ENCODE peak calls at places on chromosome 16, in five cellular contexts. B, U, Y, J and V are unnamed samples.

GRCh38 chr16:73226675-73227074 is 178.7 kb upstream of the ZFHX3 start:
- DNase-seq in B (no peak), U (no peak), Y (no peak), J (no peak), V (no peak)

GRCh38 chr16:15855704-15856003 is 1.2 kb downstream of the MYH11 start:
- DNase-seq in B (no peak), U (no peak), Y (no peak), J (no peak), V (no peak)

GRCh38 chr16:79690159-79690558 is 89.6 kb upstream of the MAF start:
- DNase-seq in B (no peak), U (no peak), Y (no peak), J (no peak), V (no peak)

GRCh38 chr16:19636436-19637267 is 81.1 kb downstream of the VPS35L start:
- DNase-seq in B (no peak), U (no peak), Y (no peak), J (no peak), V (no peak)

GRCh38 chr16:89308391-89309333 is 91.2 kb downstream of the ZNF778 start:
- DNase-seq in B (peak; percentile 59), U (peak; percentile 57), Y (peak; percentile 56), J (no peak), V (no peak)

GRCh38 chr16:84065536-84066132 is 23.0 kb upstream of the SLC38A8 start:
- DNase-seq in B (peak; percentile 14), U (peak; percentile 56), Y (peak; percentile 73), J (peak; percentile 69), V (peak; percentile 74)

GRCh38 chr16:46638947-46639925 is 18.1 kb upstream of the SHCBP1 start:
- DNase-seq in B (no peak), U (no peak), Y (no peak), J (peak; percentile 16), V (no peak)

GRCh38 chr16:26598061-26598460 is 468.7 kb upstream of the C16orf82 start:
- DNase-seq in B (peak; percentile 12), U (no peak), Y (no peak), J (no peak), V (peak; percentile 10)

GRCh38 chr16:19523184-19523558 is 571 bp upstream of the CCP110 start:
- DNase-seq in B (no peak), U (no peak), Y (no peak), J (no peak), V (no peak)